ENCODE peak calls at places on chromosome 6, in nine cellular contexts. U is tibial artery; H is CD8-positive, alpha-beta T cell; P is AG09319; W is A549; X is HCT116; B is neural progenitor cell; C is psoas muscle; L is tibial nerve. A is an unnamed sample.
A peak's percentile ranks its signal among the peaks of the same experiment; 100 is the strongest.

GRCh38 chr6:52574709-52575489 is 2.0 kb downstream of the TRAM2 start:
- DNase-seq in U (peak; percentile 83), H (peak; percentile 47), P (no peak), W (no peak), X (no peak), B (no peak), C (no peak), L (peak; percentile 45), A (no peak)

GRCh38 chr6:23091795-23092194 is 522.4 kb downstream of the HDGFL1 start:
- DNase-seq in U (no peak), H (no peak), P (no peak), W (no peak), X (no peak), B (no peak), C (no peak), L (no peak), A (no peak)

GRCh38 chr6:170129691-170130171 is 161.1 kb downstream of the DLL1 start:
- DNase-seq in U (peak; percentile 37), H (no peak), P (no peak), W (no peak), X (no peak), B (no peak), C (peak; percentile 89), L (no peak), A (no peak)

GRCh38 chr6:4812068-4812467 is 35.9 kb downstream of the CDYL start:
- DNase-seq in U (no peak), H (no peak), P (no peak), W (no peak), X (no peak), B (no peak), C (no peak), L (no peak), A (no peak)

GRCh38 chr6:44020148-44020547 is 107.1 kb downstream of the MRPL14 start:
- DNase-seq in U (peak; percentile 55), H (no peak), P (no peak), W (no peak), X (no peak), B (no peak), C (no peak), L (no peak), A (no peak)

GRCh38 chr6:106448000-106448426 is 87.5 kb downstream of the CRYBG1 start:
- DNase-seq in U (peak; percentile 31), H (peak; percentile 16), P (no peak), W (no peak), X (no peak), B (no peak), C (no peak), L (no peak), A (no peak)

GRCh38 chr6:33848498-33848897 is 44.7 kb upstream of the MLN start:
- DNase-seq in U (no peak), H (no peak), P (no peak), W (no peak), X (no peak), B (no peak), C (no peak), L (no peak), A (no peak)

GRCh38 chr6:160477901-160478300 is 129.7 kb downstream of the SLC22A3 start:
- DNase-seq in U (no peak), H (no peak), P (no peak), W (no peak), X (no peak), B (no peak), C (no peak), L (no peak), A (no peak)

DNA sequence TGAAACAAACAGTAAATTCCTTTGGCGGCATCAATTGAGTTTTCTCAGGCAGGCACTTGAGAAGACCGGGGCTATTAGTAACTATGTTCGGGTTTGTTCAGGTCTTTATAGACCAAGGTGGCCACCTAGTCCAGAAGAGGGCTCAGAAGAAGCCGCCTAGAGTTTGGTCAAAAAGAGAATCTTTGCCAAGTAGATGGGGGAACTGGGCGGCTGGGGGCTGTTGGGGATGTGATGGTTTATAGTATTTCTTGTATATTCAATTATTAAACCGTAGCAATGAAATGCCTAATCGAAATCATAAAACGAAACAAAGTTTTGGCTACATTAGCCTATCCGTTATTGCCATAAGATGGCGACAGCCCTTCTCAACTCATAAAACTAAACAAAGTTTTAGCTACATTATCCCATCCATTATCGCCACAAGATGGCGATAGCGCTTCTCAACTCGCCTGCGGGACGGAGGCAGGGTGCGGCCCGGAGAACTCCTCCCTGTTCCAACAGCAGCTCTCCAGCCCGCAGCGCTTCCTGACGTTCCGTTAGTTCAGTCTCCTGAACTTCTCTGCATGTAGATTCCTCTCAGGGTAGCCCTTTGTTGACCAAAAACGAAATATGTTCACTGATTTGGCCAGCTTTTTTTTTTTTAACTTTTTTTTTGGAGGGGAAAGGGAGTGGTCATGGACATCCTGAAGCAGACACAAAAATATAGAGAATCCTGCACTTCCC is 120.5 kb upstream of the PRSS16 start:
- DNase-seq in U (peak; percentile 90), H (peak; percentile 75), P (peak; percentile 80), W (peak; percentile 91), X (peak; percentile 85), B (peak; percentile 92), C (peak; percentile 90), L (peak; percentile 80), A (no peak)
- TF ChIP-seq CTCF in U (peak; percentile 76), H (peak; percentile 95), P (peak; percentile 81), W (peak; percentile 82), X (peak; percentile 83), B (peak; percentile 85), C (peak; percentile 87), L (peak; percentile 79), A (peak; percentile 80)

GRCh38 chr6:158207452-158207788 is 39.3 kb downstream of the GTF2H5 start:
- DNase-seq in U (no peak), H (no peak), P (no peak), W (no peak), X (no peak), B (no peak), C (no peak), L (no peak), A (no peak)

GRCh38 chr6:158206740-158207451 is 38.7 kb downstream of the GTF2H5 start:
- DNase-seq in U (no peak), H (no peak), P (no peak), W (no peak), X (no peak), B (no peak), C (no peak), L (no peak), A (no peak)

GRCh38 chr6:158208226-158208807 is 40.2 kb downstream of the GTF2H5 start:
- DNase-seq in U (no peak), H (no peak), P (no peak), W (no peak), X (no peak), B (no peak), C (no peak), L (no peak), A (no peak)

GRCh38 chr6:158204616-158205015 is 36.5 kb downstream of the GTF2H5 start:
- DNase-seq in U (no peak), H (no peak), P (no peak), W (no peak), X (no peak), B (no peak), C (no peak), L (no peak), A (no peak)

DNA sequence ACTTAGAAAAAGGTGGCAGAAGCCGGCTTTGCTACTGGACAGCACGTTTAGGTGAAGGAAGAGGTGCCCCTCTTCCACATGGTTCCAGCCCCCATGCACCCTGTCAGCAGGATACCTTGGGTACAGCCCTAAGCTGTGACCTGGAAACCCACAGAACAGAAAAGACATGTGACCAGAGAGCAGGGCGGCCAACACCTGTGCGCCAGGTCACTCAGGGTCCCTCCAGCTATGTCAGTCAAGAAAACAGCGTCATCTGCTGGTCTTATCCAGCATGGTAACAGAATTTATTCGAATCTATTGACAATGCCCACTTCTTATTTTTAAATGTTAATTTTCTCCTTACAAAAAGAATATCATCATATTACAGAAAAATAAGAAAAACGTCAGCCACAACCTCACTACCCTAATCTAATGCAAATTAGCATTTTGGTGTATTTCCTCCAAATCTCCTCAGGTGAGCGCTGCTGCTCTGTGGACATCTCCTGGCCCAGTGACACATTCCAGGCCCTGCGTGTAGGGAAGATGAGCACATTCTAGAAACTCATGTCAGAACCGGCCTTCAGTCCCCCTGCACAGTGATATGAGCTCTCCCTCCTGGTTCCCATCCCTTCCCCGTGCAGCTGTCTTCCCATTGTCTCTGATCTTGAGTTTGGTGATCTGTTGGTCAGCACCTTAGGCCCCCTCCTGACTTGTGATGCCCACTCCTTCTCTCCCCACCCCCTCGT is 37.2 kb downstream of the GTF2H5 start:
- DNase-seq in U (no peak), H (no peak), P (no peak), W (no peak), X (peak; percentile 8), B (peak; percentile 66), C (no peak), L (no peak), A (no peak)
- TF ChIP-seq CTCF in U (no peak), H (no peak), P (peak; percentile 44), W (peak; percentile 11), X (peak; percentile 69), B (peak; percentile 91), C (no peak), L (no peak), A (peak; percentile 63)

GRCh38 chr6:36827261-36828079 is 11.8 kb downstream of the CPNE5 start:
- DNase-seq in U (peak; percentile 44), H (peak; percentile 13), P (no peak), W (no peak), X (no peak), B (peak; percentile 25), C (no peak), L (no peak), A (no peak)
- TF ChIP-seq CTCF in U (no peak), H (no peak), P (no peak), W (no peak), X (no peak), B (no peak), C (no peak), L (no peak), A (no peak)

DNA sequence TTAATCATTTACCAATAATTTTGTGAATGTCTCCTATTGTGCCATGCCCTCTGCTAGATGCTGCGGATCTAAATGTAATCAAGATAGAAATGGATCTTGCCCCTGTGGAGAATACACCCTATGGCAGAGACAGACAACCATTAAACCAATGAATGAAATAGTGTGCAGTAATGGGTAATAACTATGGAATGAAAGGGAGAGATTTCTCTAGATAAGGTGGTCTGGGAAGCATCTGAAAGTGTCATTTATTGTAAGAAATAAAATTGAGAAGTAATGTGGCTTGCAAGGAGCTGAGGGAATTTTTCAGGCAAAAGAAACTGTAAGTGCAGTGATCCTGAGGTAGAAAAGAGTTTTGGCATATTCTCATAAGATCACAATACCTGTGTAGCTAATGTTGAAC is 430.0 kb downstream of the LMBRD1 start:
- DNase-seq in U (no peak), H (no peak), P (no peak), W (no peak), X (no peak), B (no peak), C (no peak), L (no peak), A (no peak)
- TF ChIP-seq CTCF in U (no peak), H (no peak), P (no peak), W (no peak), X (no peak), B (no peak), C (no peak), L (no peak), A (no peak)

GRCh38 chr6:53979468-53980067 is 131.7 kb upstream of the MLIP start:
- DNase-seq in U (no peak), H (no peak), P (peak; percentile 12), W (peak; percentile 44), X (peak; percentile 46), B (peak; percentile 60), C (no peak), L (no peak), A (no peak)
- TF ChIP-seq CTCF in U (peak; percentile 64), H (peak; percentile 95), P (peak; percentile 72), W (peak; percentile 79), X (peak; percentile 82), B (peak; percentile 95), C (peak; percentile 91), L (peak; percentile 83), A (peak; percentile 68)

A was measured in retinal pigment epithelial cell.